ENCODE peak calls at places on chromosomes 3 and 15, in six cellular contexts. One of them, this sample, is unnamed.
A peak's percentile ranks its signal among the peaks of the same experiment; 100 is the strongest.

GRCh38 chr3:5565026-5565425 is 377.5 kb downstream of the EDEM1 start:
- DNase-seq in H9: no peak
- DNase-seq in neuronal stem cell: no peak
- DNase-seq in mesendoderm: peak; percentile 31
- DNase-seq in mesenchymal stem cell: no peak
- DNase-seq in H1: no peak
- DNase-seq in this sample: peak; percentile 3

GRCh38 chr3:113174806-113175490 is 36.4 kb upstream of the BOC start:
- DNase-seq in H9: no peak
- DNase-seq in neuronal stem cell: no peak
- DNase-seq in mesendoderm: no peak
- DNase-seq in mesenchymal stem cell: peak; percentile 92
- DNase-seq in H1: no peak
- DNase-seq in this sample: peak; percentile 58

GRCh38 chr3:155391583-155391982 is 98.1 kb upstream of the STRIT1 start:
- DNase-seq in H9: no peak
- DNase-seq in neuronal stem cell: peak; percentile 39
- DNase-seq in mesendoderm: peak; percentile 66
- DNase-seq in mesenchymal stem cell: peak; percentile 22
- DNase-seq in H1: no peak
- DNase-seq in this sample: peak; percentile 12

GRCh38 chr3:83500422-83500821 is 1458.4 kb upstream of the CADM2 start:
- DNase-seq in H9: no peak
- DNase-seq in neuronal stem cell: no peak
- DNase-seq in mesendoderm: peak; percentile 5
- DNase-seq in mesenchymal stem cell: no peak
- DNase-seq in H1: no peak
- DNase-seq in this sample: no peak

GRCh38 chr15:79635897-79636596 is 203.9 kb downstream of the MINAR1 start:
- DNase-seq in H9: no peak
- DNase-seq in neuronal stem cell: no peak
- DNase-seq in mesendoderm: peak; percentile 97
- DNase-seq in mesenchymal stem cell: no peak
- DNase-seq in H1: no peak
- DNase-seq in this sample: peak; percentile 14

GRCh38 chr3:105355355-105356063 is 11.2 kb upstream of the ALCAM start:
- DNase-seq in H9: no peak
- DNase-seq in neuronal stem cell: no peak
- DNase-seq in mesendoderm: no peak
- DNase-seq in mesenchymal stem cell: peak; percentile 81
- DNase-seq in H1: no peak
- DNase-seq in this sample: peak; percentile 74

GRCh38 chr15:48833526-48833925 is 22.7 kb upstream of the CEP152 start:
- DNase-seq in H9: no peak
- DNase-seq in neuronal stem cell: no peak
- DNase-seq in mesendoderm: peak; percentile 45
- DNase-seq in mesenchymal stem cell: no peak
- DNase-seq in H1: no peak
- DNase-seq in this sample: no peak

GRCh38 chr3:32335365-32336122 is 56.1 kb upstream of the CMTM7 start:
- DNase-seq in H9: no peak
- DNase-seq in neuronal stem cell: no peak
- DNase-seq in mesendoderm: no peak
- DNase-seq in mesenchymal stem cell: peak; percentile 11
- DNase-seq in H1: no peak
- DNase-seq in this sample: no peak

GRCh38 chr3:115146418-115147328 is at the start of gene ZBTB20:
- DNase-seq in H9: peak; percentile 71
- DNase-seq in neuronal stem cell: peak; percentile 67
- DNase-seq in mesendoderm: peak; percentile 84
- DNase-seq in mesenchymal stem cell: peak; percentile 90
- DNase-seq in H1: peak; percentile 74
- DNase-seq in this sample: peak; percentile 77

GRCh38 chr15:101440846-101441590 is 48.5 kb downstream of the PCSK6 start:
- DNase-seq in H9: no peak
- DNase-seq in neuronal stem cell: no peak
- DNase-seq in mesendoderm: no peak
- DNase-seq in mesenchymal stem cell: no peak
- DNase-seq in H1: peak; percentile 33
- DNase-seq in this sample: no peak

GRCh38 chr15:60212536-60212935 is 185.2 kb downstream of the ANXA2 start:
- DNase-seq in H9: peak; percentile 37
- DNase-seq in neuronal stem cell: no peak
- DNase-seq in mesendoderm: peak; percentile 86
- DNase-seq in mesenchymal stem cell: no peak
- DNase-seq in H1: no peak
- DNase-seq in this sample: no peak

GRCh38 chr3:146813496-146813895 is 208.3 kb upstream of the PLSCR5 start:
- DNase-seq in H9: no peak
- DNase-seq in neuronal stem cell: no peak
- DNase-seq in mesendoderm: peak; percentile 59
- DNase-seq in mesenchymal stem cell: peak; percentile 32
- DNase-seq in H1: no peak
- DNase-seq in this sample: no peak

GRCh38 chr3:141181819-141182218 is 49.8 kb upstream of the PXYLP1 start:
- DNase-seq in H9: no peak
- DNase-seq in neuronal stem cell: no peak
- DNase-seq in mesendoderm: no peak
- DNase-seq in mesenchymal stem cell: no peak
- DNase-seq in H1: no peak
- DNase-seq in this sample: no peak

GRCh38 chr3:151890721-151891141 is 17.3 kb downstream of the SUCNR1 start:
- DNase-seq in H9: no peak
- DNase-seq in neuronal stem cell: no peak
- DNase-seq in mesendoderm: no peak
- DNase-seq in mesenchymal stem cell: no peak
- DNase-seq in H1: no peak
- DNase-seq in this sample: no peak

GRCh38 chr3:134974621-134975020 is 179.6 kb downstream of the EPHB1 start:
- DNase-seq in H9: no peak
- DNase-seq in neuronal stem cell: no peak
- DNase-seq in mesendoderm: no peak
- DNase-seq in mesenchymal stem cell: no peak
- DNase-seq in H1: no peak
- DNase-seq in this sample: no peak

GRCh38 chr15:29092376-29093064 is 177.1 kb downstream of the NSMCE3 start:
- DNase-seq in H9: no peak
- DNase-seq in neuronal stem cell: no peak
- DNase-seq in mesendoderm: no peak
- DNase-seq in mesenchymal stem cell: no peak
- DNase-seq in H1: no peak
- DNase-seq in this sample: no peak
- H2BK15ac ChIP-seq in H9: no peak overlapping the region
- H2BK15ac ChIP-seq in neuronal stem cell: no peak overlapping the region
- H2BK15ac ChIP-seq in mesendoderm: no peak overlapping the region
- H2BK15ac ChIP-seq in mesenchymal stem cell: no peak overlapping the region
- H2BK15ac ChIP-seq in H1: no peak overlapping the region
- H2BK15ac ChIP-seq in this sample: no peak overlapping the region

DNA sequence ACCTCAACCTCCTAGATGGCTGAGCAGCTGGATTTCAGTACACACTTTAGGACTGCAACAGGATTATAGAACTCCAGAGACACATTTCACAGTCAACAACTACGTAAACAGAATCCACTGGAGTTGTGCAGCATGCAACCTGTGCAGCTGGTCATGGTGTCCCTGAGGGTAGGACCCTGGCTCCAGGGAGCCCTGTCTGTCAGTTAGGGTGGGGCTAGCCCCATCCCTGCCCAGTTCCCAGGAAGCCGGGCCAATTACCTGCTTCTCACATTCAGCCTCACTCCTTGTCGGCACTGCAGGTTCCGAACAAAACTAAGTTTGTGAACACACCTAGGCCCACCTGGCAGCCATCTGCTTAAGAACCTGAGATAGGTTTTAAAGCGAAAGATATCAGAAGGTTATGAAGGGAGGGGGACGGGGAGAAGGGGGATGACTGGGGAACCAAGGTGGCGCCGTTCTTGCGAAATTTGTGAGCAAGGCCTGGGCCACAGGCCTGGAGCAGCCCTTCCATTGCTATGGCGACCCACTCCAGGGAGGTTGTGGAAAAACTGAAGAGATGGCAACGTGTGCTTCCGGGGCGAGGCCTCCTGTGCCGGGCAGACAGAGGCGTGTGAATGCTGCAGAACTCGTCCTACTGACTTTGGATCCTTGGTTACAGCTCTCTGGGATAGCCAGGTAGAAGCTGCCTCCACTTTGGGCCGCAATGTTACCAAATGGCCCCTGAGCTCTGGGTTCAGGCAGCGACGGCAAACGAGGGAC is 25.3 kb downstream of the ACSBG1 start:
- DNase-seq in H9: peak; percentile 26
- DNase-seq in neuronal stem cell: no peak
- DNase-seq in mesendoderm: no peak
- DNase-seq in mesenchymal stem cell: no peak
- DNase-seq in H1: peak; percentile 44
- DNase-seq in this sample: no peak
- H2BK15ac ChIP-seq in H9: no peak overlapping the region
- H2BK15ac ChIP-seq in neuronal stem cell: no peak overlapping the region
- H2BK15ac ChIP-seq in mesendoderm: no peak overlapping the region
- H2BK15ac ChIP-seq in mesenchymal stem cell: no peak overlapping the region
- H2BK15ac ChIP-seq in H1: no peak overlapping the region
- H2BK15ac ChIP-seq in this sample: no peak overlapping the region

GRCh38 chr3:73461582-73461981 is 163.2 kb downstream of the PDZRN3 start:
- DNase-seq in H9: no peak
- DNase-seq in neuronal stem cell: no peak
- DNase-seq in mesendoderm: no peak
- DNase-seq in mesenchymal stem cell: peak; percentile 44
- DNase-seq in H1: no peak
- DNase-seq in this sample: peak; percentile 72
- H2BK15ac ChIP-seq in H9: no peak overlapping the region
- H2BK15ac ChIP-seq in neuronal stem cell: no peak overlapping the region
- H2BK15ac ChIP-seq in mesendoderm: no peak overlapping the region
- H2BK15ac ChIP-seq in mesenchymal stem cell: no peak overlapping the region
- H2BK15ac ChIP-seq in H1: no peak overlapping the region
- H2BK15ac ChIP-seq in this sample: no peak overlapping the region

DNA sequence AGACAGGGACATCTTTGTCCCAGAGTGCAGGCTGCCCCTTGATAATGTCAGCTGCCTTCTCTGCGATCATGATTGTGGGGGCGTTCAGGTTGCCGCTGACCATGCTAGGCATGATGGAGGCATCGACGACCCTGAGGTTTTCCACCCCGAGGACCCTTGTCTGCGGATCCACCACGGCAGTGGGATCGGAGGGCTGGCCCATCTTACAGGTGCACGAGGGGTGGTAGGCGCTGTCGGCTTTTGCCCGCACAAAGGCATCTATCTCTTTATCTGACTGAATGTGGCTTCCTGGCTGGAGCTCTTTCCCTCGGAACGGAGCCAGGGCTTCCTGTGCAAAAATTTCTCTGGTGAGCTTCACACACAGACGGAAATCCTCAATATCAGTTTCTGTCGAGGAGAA is 28.4 kb downstream of the CHDH start:
- DNase-seq in H9: no peak
- DNase-seq in neuronal stem cell: no peak
- DNase-seq in mesendoderm: no peak
- DNase-seq in mesenchymal stem cell: no peak
- DNase-seq in H1: no peak
- DNase-seq in this sample: no peak
- H2BK15ac ChIP-seq in H9: no peak overlapping the region
- H2BK15ac ChIP-seq in neuronal stem cell: no peak overlapping the region
- H2BK15ac ChIP-seq in mesendoderm: no peak overlapping the region
- H2BK15ac ChIP-seq in mesenchymal stem cell: no peak overlapping the region
- H2BK15ac ChIP-seq in H1: no peak overlapping the region
- H2BK15ac ChIP-seq in this sample: no peak overlapping the region

GRCh38 chr15:70356919-70357318 is 259.2 kb upstream of the TLE3 start:
- DNase-seq in H9: no peak
- DNase-seq in neuronal stem cell: no peak
- DNase-seq in mesendoderm: no peak
- DNase-seq in mesenchymal stem cell: peak; percentile 34
- DNase-seq in H1: no peak
- DNase-seq in this sample: no peak
- H2BK15ac ChIP-seq in H9: no peak overlapping the region
- H2BK15ac ChIP-seq in neuronal stem cell: peak overlapping the region; percentile 14
- H2BK15ac ChIP-seq in mesendoderm: no peak overlapping the region
- H2BK15ac ChIP-seq in mesenchymal stem cell: no peak overlapping the region
- H2BK15ac ChIP-seq in H1: no peak overlapping the region
- H2BK15ac ChIP-seq in this sample: no peak overlapping the region

GRCh38 chr3:129978123-129978522 is 3.6 kb downstream of the TRH start:
- DNase-seq in H9: no peak
- DNase-seq in neuronal stem cell: no peak
- DNase-seq in mesendoderm: no peak
- DNase-seq in mesenchymal stem cell: no peak
- DNase-seq in H1: no peak
- DNase-seq in this sample: no peak
- H2BK15ac ChIP-seq in H9: no peak overlapping the region
- H2BK15ac ChIP-seq in neuronal stem cell: no peak overlapping the region
- H2BK15ac ChIP-seq in mesendoderm: no peak overlapping the region
- H2BK15ac ChIP-seq in mesenchymal stem cell: no peak overlapping the region
- H2BK15ac ChIP-seq in H1: no peak overlapping the region
- H2BK15ac ChIP-seq in this sample: no peak overlapping the region

DNA sequence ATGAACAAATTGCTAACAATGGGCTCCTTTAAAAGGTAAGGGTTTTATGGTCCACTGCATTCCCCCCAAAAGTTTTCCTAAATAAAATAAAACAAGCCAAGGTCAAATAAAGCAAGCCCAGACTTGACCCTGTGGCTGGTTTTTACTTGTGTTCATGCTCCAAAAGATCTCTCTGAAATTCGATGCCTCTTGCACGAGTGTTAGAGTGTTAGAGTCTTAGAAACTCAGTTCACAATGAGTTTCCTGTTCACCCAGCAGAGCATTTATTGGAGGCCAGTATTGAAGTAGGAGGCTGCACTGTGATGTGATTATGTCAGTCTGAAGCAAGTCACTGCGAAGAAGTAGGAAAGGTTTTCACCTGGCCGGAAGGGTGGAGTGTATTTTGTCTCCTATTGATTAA is 59.9 kb upstream of the LRTM1 start:
- DNase-seq in H9: no peak
- DNase-seq in neuronal stem cell: no peak
- DNase-seq in mesendoderm: no peak
- DNase-seq in mesenchymal stem cell: no peak
- DNase-seq in H1: no peak
- DNase-seq in this sample: no peak
- H2BK15ac ChIP-seq in H9: no peak overlapping the region
- H2BK15ac ChIP-seq in neuronal stem cell: no peak overlapping the region
- H2BK15ac ChIP-seq in mesendoderm: no peak overlapping the region
- H2BK15ac ChIP-seq in mesenchymal stem cell: no peak overlapping the region
- H2BK15ac ChIP-seq in H1: no peak overlapping the region
- H2BK15ac ChIP-seq in this sample: no peak overlapping the region

GRCh38 chr3:24933401-24933800 is 438.8 kb upstream of the THRB start:
- DNase-seq in H9: no peak
- DNase-seq in neuronal stem cell: no peak
- DNase-seq in mesendoderm: no peak
- DNase-seq in mesenchymal stem cell: no peak
- DNase-seq in H1: no peak
- DNase-seq in this sample: no peak

GRCh38 chr3:24923565-24923964 is 428.9 kb upstream of the THRB start:
- DNase-seq in H9: no peak
- DNase-seq in neuronal stem cell: no peak
- DNase-seq in mesendoderm: no peak
- DNase-seq in mesenchymal stem cell: no peak
- DNase-seq in H1: no peak
- DNase-seq in this sample: no peak

DNA sequence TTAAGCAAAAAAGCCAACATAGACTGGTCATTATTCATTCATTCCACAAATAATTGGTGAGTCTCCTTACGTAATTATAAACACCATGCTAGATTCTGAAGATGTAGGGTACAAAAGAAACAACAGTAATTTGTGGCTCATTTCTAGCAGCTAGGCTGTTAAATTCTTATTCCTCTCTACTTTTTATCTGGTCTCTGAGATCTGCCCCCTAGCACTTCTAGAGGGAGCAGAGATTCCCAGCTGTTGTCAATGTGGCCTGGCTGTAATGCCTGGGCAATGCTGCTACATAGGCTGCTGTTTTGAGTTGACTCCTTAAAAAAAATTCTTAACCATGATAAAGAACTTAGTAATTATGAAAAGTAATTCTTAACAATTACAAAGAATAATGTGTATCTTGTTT is 434.9 kb upstream of the THRB start:
- DNase-seq in H9: no peak
- DNase-seq in neuronal stem cell: no peak
- DNase-seq in mesendoderm: peak; percentile 20
- DNase-seq in mesenchymal stem cell: no peak
- DNase-seq in H1: no peak
- DNase-seq in this sample: no peak
- H2BK15ac ChIP-seq in H9: no peak overlapping the region
- H2BK15ac ChIP-seq in neuronal stem cell: no peak overlapping the region
- H2BK15ac ChIP-seq in mesendoderm: no peak overlapping the region
- H2BK15ac ChIP-seq in mesenchymal stem cell: no peak overlapping the region
- H2BK15ac ChIP-seq in H1: no peak overlapping the region
- H2BK15ac ChIP-seq in this sample: no peak overlapping the region